ENCODE peak calls at places on chromosomes 11 and 22, in five cellular contexts. L is PC-9, V is fibroblast of pulmonary artery, D is endodermal cell, A is H1. X is an unnamed sample.

GRCh38 chr11:31795706-31796522 is 15.2 kb downstream of the PAX6 start:
- DNase-seq in D (no peak), A (no peak), V (no peak), L (no peak), X (no peak)

GRCh38 chr11:70381350-70381749 is 17.0 kb upstream of the CTTN start:
- DNase-seq in D (no peak), A (no peak), V (no peak), L (no peak), X (no peak)

GRCh38 chr11:130434521-130435223 is 6.3 kb upstream of the ADAMTS8 start:
- DNase-seq in A (no peak), V (peak), D (peak), L (peak), X (peak)

GRCh38 chr11:102891736-102892135 is 17.0 kb upstream of the MMP12 start:
- DNase-seq in D (no peak), L (no peak), A (no peak), V (no peak), X (no peak)

GRCh38 chr11:65315866-65316233 is 1.2 kb downstream of the CDC42EP2 start:
- DNase-seq in D (no peak), V (no peak), A (no peak), L (no peak), X (no peak)

GRCh38 chr11:24779791-24780190 is 282.9 kb downstream of the LUZP2 start:
- DNase-seq in D (peak), L (no peak), V (peak), A (no peak), X (no peak)

GRCh38 chr11:79415912-79416311 is 24.9 kb downstream of the TENM4 start:
- DNase-seq in L (no peak), V (no peak), A (no peak), D (no peak), X (no peak)

GRCh38 chr11:12404461-12404860 is 27.1 kb downstream of the PARVA start:
- DNase-seq in L (no peak), A (no peak), D (no peak), V (no peak), X (no peak)

GRCh38 chr11:94128171-94128745 is 383 bp upstream of the PANX1 start:
- DNase-seq in D (no peak), L (no peak), V (no peak), A (no peak), X (no peak)

GRCh38 chr22:22816766-22817410 is 70.7 kb upstream of the IGLL5 start:
- DNase-seq in V (no peak), D (no peak), L (no peak), A (no peak), X (no peak)

GRCh38 chr22:21022955-21023614 is 8.1 kb downstream of the P2RX6 start:
- DNase-seq in L (no peak), A (no peak), V (no peak), D (peak), X (no peak)
- TF ChIP-seq CTCF in L (no peak), A (no peak), V (no peak), D (peak), X (no peak)

DNA sequence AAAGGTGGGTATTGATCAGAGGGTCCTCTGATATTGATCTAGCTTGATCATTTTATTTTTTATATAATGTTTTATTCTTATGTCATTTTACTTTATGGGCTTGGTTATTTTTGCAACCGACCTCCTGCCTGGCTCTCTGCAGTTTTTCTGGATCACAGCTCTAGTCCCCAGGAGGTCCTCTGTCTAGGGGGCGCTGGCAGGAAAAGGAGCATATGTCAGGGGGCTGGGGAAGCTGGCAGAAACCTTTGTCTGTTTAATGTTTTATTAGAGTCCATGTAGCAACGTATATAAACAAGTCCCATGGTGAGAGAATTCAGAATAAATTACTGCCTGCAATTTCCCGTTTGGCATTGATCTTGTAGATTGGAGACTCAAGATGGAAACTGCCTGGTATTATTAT is 133.5 kb upstream of the ZBED5 start:
- DNase-seq in A (no peak), D (no peak), L (no peak), V (no peak), X (no peak)
- TF ChIP-seq CTCF in A (no peak), D (no peak), L (no peak), V (no peak), X (no peak)

DNA sequence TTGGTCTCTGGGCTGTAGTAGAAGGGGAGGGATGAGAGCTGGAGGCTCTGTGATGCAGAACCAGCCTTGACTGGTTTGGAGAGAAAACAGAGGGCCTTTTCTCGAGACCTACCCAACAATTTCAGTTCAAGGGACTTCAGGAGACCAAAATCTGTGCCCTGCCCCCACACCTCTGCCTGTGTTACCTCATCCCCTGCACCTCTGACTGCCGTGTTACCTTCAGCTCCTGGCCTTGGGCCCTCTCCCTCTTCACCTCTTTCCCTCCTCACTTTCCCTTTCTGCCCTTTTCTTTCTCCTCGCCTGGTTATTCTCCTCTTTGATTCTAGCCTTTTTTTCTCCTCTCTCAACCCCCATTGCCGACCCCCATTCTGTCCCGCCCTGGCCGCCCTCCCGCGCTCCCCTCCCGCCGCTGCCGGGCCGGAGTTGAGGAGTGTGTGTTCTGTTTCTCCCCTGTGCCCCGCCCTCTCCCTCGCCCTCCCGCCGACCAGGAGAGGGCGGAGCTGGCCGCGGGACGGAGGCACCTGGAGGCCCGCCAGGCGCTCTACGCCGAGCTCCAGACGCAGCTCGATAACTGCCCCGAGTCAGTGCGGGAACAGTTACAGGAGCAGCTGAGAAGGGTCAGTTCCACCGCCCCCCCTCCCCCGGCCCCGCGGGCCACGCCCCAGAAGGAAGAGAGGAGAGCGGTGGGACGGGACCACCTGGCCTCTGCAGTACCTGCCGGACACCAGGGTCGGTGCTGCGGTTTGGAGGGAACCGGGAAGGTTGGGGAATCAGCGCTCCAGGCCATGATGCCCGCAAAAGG is 27.2 kb downstream of the PHLDB1 start:
- DNase-seq in A (peak), V (peak), L (no peak), D (peak), X (peak)
- TF ChIP-seq CTCF in A (no peak), V (no peak), L (no peak), D (peak), X (no peak)

GRCh38 chr22:29043906-29044575 is 17.6 kb downstream of the C22orf31 start:
- DNase-seq in D (no peak), L (peak), V (peak), A (no peak), X (no peak)
- TF ChIP-seq CTCF in D (no peak), L (no peak), V (no peak), A (no peak), X (no peak)

GRCh38 chr11:76007179-76007578 is 192.2 kb downstream of the UVRAG start:
- DNase-seq in V (no peak), A (no peak), L (no peak), D (no peak), X (no peak)

GRCh38 chr11:76005746-76006145 is 190.7 kb downstream of the UVRAG start:
- DNase-seq in A (no peak), L (no peak), V (peak), D (no peak), X (no peak)

GRCh38 chr11:76004400-76004799 is 189.4 kb downstream of the UVRAG start:
- DNase-seq in A (no peak), V (no peak), D (no peak), L (no peak), X (no peak)

GRCh38 chr11:76010051-76010450 is 195.0 kb downstream of the UVRAG start:
- DNase-seq in V (no peak), L (no peak), A (no peak), D (no peak), X (no peak)

DNA sequence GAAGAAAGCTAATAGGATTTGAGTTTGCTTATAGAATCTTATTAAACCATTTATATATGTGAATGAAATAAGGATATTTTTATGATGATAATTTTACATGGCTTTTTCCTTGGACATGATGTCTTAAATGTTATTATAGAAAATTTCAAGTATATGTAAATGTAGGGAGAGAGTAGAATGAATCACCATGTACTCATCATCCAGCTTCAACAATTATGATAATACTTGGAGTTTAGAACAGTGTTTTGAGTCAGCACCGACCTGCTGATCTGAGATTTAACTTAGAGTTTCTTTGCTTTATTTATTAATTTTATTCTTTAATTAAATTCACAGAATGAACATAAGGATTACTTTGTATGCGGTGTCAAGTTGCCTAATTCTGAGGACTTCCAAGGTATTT is 193.5 kb downstream of the UVRAG start:
- DNase-seq in L (no peak), V (peak), D (no peak), A (no peak), X (no peak)
- TF ChIP-seq CTCF in L (no peak), V (no peak), D (no peak), A (no peak), X (no peak)

DNA sequence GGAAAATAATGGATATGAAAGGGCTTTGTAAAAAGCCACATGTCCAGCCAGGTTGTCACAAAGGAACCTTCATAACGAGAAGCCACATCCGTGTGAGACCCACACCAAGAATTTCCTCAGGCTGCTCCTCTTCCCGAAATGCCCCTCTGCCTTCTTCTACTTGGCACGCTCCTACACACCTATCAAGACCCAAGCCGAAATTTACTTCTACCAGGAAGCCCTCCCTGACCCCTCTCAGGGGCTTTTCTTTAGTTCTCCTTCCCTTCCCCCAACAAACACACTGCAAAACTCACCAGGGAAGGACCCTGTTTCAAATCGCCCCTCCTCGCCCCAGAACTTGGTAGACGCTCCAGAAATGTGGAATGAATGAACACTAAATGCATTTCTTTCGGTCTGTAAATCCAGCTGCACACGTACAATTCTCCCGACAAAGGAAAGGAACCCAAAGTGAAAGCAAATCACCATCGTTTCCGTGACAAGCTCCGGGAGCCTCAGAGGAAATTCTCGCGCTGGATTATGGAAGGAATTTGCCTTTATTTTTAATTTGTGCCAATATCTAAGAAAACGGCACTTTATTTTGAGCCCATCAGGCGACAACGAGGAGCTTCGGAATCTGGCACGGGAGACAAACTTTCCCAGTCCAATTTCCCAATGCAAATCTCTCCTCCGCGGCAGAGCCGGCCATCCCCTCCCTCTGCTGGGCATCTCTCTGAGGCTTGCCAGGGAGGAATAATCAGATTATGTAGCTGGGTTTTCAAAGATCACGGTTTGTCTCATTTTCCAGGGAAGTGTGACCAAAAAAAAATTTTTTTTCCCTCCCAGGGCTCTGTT is 13.2 kb upstream of the SHISAL1 start:
- DNase-seq in D (no peak), V (peak), A (no peak), L (no peak), X (no peak)
- TF ChIP-seq CTCF in D (no peak), V (peak), A (no peak), L (no peak), X (no peak)